ENCODE peak calls at places on chromosome X, in four cellular contexts. V is Panc1, E is breast epithelium, W is BJ. M is an unnamed sample.

GRCh38 chrX:14508025-14508690 is 21.2 kb upstream of the GLRA2 start:
- DNase-seq in E (no peak), W (no peak), V (no peak), M (no peak)

GRCh38 chrX:53088136-53088974 is 5.6 kb upstream of the KANTR start:
- DNase-seq in V (no peak), E (peak), W (no peak), M (peak)

GRCh38 chrX:40244980-40245379 is 147.2 kb upstream of the BCOR start:
- DNase-seq in V (no peak), W (no peak), E (no peak), M (no peak)

GRCh38 chrX:15849555-15849954 is 5.1 kb downstream of the AP1S2 start:
- DNase-seq in V (no peak), E (no peak), W (no peak), M (no peak)

GRCh38 chrX:30643313-30643821 is 9.9 kb upstream of the GK start:
- DNase-seq in V (no peak), W (no peak), E (no peak), M (no peak)

GRCh38 chrX:132685276-132685675 is 196.4 kb upstream of the MBNL3 start:
- DNase-seq in W (no peak), V (no peak), E (no peak), M (no peak)

GRCh38 chrX:107971636-107972035 is 10.5 kb downstream of the TEX13B start:
- DNase-seq in W (no peak), V (no peak), E (no peak), M (no peak)

GRCh38 chrX:147228153-147228552 is 413.6 kb upstream of the CXorf51A start:
- DNase-seq in W (no peak), V (no peak), E (no peak), M (no peak)

GRCh38 chrX:3520987-3521875 is 174.8 kb upstream of the MXRA5 start:
- DNase-seq in W (no peak), V (no peak), E (no peak), M (no peak)

GRCh38 chrX:93932471-93933220 is 258.6 kb downstream of the FAM133A start:
- DNase-seq in W (no peak), V (no peak), E (no peak), M (no peak)

GRCh38 chrX:148878371-148878770 is 378.0 kb downstream of the AFF2 start:
- DNase-seq in W (no peak), E (no peak), V (no peak), M (no peak)

GRCh38 chrX:39705299-39705698 is 392.5 kb downstream of the BCOR start:
- DNase-seq in W (peak), E (peak), V (no peak), M (peak)

GRCh38 chrX:13220916-13221315 is 98.9 kb downstream of the ATXN3L start:
- DNase-seq in V (no peak), W (no peak), E (no peak), M (peak)

GRCh38 chrX:6384391-6384790 is 150.5 kb downstream of the VCX3A start:
- DNase-seq in W (no peak), V (no peak), E (no peak), M (no peak)

GRCh38 chrX:15376956-15377355 is 7.3 kb downstream of the VEGFD start:
- DNase-seq in E (no peak), W (no peak), V (no peak), M (no peak)

GRCh38 chrX:71128166-71128833 is 9.9 kb downstream of the MED12 start:
- DNase-seq in V (no peak), W (no peak), E (no peak), M (no peak)

GRCh38 chrX:40154229-40154852 is 56.6 kb upstream of the BCOR start:
- DNase-seq in W (no peak), V (no peak), E (no peak), M (no peak)

GRCh38 chrX:53089224-53089842 is 4.6 kb upstream of the KANTR start:
- DNase-seq in V (no peak), E (no peak), W (no peak), M (peak)

GRCh38 chrX:52574416-52575275 is 57.8 kb upstream of the XAGE1B start:
- DNase-seq in V (peak), E (peak), W (no peak), M (peak)

GRCh38 chrX:40719218-40719617 is 16.1 kb downstream of the MED14 start:
- DNase-seq in W (no peak), E (no peak), V (no peak), M (no peak)

GRCh38 chrX:134460861-134461218 is 875 bp downstream of the HPRT1 start:
- DNase-seq in E (no peak), V (no peak), W (no peak), M (no peak)

GRCh38 chrX:10634681-10635161 is 14.3 kb upstream of the MID1 start:
- DNase-seq in W (no peak), E (no peak), V (no peak), M (no peak)

GRCh38 chrX:72676465-72676864 is 37.6 kb downstream of the PHKA1 start:
- DNase-seq in W (no peak), V (no peak), E (no peak), M (no peak)

GRCh38 chrX:71910526-71911022 is at the start of gene NHSL2:
- DNase-seq in W (no peak), V (no peak), E (no peak), M (no peak)

GRCh38 chrX:22538581-22538980 is 265.9 kb downstream of the CBLL2 start:
- DNase-seq in W (no peak), V (no peak), E (no peak), M (no peak)

GRCh38 chrX:143580266-143580665 is 55.6 kb downstream of the SLITRK4 start:
- DNase-seq in V (no peak), E (no peak), W (no peak), M (no peak)

GRCh38 chrX:85108165-85108564 is 104.5 kb downstream of the APOOL start:
- DNase-seq in W (no peak), V (no peak), E (no peak), M (no peak)

GRCh38 chrX:78105944-78106650 is 2.0 kb downstream of the PGK1 start:
- DNase-seq in W (no peak), E (no peak), V (no peak), M (no peak)

GRCh38 chrX:124476562-124476961 is 130.2 kb downstream of the SH2D1A start:
- DNase-seq in W (no peak), V (no peak), E (no peak), M (no peak)

GRCh38 chrX:4225086-4225485 is 511.6 kb upstream of the PRKX start:
- DNase-seq in V (no peak), E (no peak), W (no peak), M (no peak)

GRCh38 chrX:65017464-65017863 is 41.2 kb upstream of the ZC4H2 start:
- DNase-seq in W (no peak), E (no peak), V (no peak), M (no peak)

GRCh38 chrX:38561951-38562719 is 793 bp downstream of the TSPAN7 start:
- DNase-seq in V (no peak), E (no peak), W (no peak), M (no peak)

GRCh38 chrX:76555816-76556215 is 128.3 kb downstream of the MAGEE1 start:
- DNase-seq in V (no peak), E (no peak), W (no peak), M (no peak)

GRCh38 chrX:135931644-135932487 is 38.4 kb downstream of the SAGE1 start:
- DNase-seq in W (no peak), E (no peak), V (peak), M (peak)

GRCh38 chrX:18160369-18160768 is 60.3 kb downstream of the BEND2 start:
- DNase-seq in V (no peak), E (no peak), W (no peak), M (no peak)

GRCh38 chrX:42934020-42934701 is 156.2 kb upstream of the PPP1R2C start:
- DNase-seq in E (no peak), V (no peak), W (no peak), M (no peak)

GRCh38 chrX:50769389-50770063 is 44.5 kb downstream of the SHROOM4 start:
- DNase-seq in E (peak), V (no peak), W (no peak), M (no peak)

GRCh38 chrX:143500751-143501150 is 16.5 kb downstream of the SPANXN3 start:
- DNase-seq in V (no peak), E (no peak), W (no peak), M (no peak)

GRCh38 chrX:29039501-29039900 is 452.3 kb downstream of the IL1RAPL1 start:
- DNase-seq in V (no peak), W (no peak), E (no peak), M (no peak)

GRCh38 chrX:29040160-29040559 is 452.9 kb downstream of the IL1RAPL1 start:
- DNase-seq in V (no peak), W (no peak), E (no peak), M (no peak)

GRCh38 chrX:29043751-29044150 is 456.5 kb downstream of the IL1RAPL1 start:
- DNase-seq in E (no peak), V (no peak), W (no peak), M (no peak)

GRCh38 chrX:29042341-29042740 is 455.1 kb downstream of the IL1RAPL1 start:
- DNase-seq in E (no peak), V (no peak), W (no peak), M (no peak)

GRCh38 chrX:29044802-29045201 is 457.6 kb downstream of the IL1RAPL1 start:
- DNase-seq in E (no peak), W (no peak), V (no peak), M (no peak)
- TF ChIP-seq CTCF in E (no peak), W (no peak), V (peak), M (no peak)

GRCh38 chrX:49183701-49184281 is 2.4 kb downstream of the PRICKLE3 start:
- DNase-seq in E (no peak), V (no peak), W (no peak), M (no peak)
- H3K4me3 ChIP-seq in E (peak), V (peak), W (peak), M (no peak)

DNA sequence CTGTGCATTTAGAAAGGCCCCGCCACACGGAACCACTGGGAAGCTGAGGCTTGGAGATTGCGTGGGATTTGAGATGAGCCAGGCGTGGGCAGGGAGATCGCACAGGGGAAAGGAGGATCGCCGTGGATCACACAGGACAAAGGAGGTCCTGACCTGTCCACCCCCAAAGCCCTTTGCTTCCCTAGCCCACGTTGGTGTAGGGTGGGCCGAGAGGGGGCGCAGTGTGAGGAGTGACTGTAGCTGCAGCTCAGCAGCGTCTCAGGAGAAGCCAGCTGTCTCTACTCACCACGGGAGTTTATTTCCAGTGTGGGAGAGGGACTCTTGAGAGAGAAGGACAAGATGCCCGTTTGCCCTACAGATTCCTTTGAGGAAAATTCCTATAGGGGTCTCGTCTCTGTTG is 62.1 kb downstream of the TBL1X start:
- DNase-seq in W (no peak), E (no peak), V (no peak), M (no peak)
- TF ChIP-seq CTCF in W (no peak), E (no peak), V (no peak), M (no peak)

GRCh38 chrX:153725832-153726285 is 1.2 kb downstream of the ABCD1 start:
- DNase-seq in W (no peak), E (no peak), V (no peak), M (no peak)

GRCh38 chrX:153728095-153728494 is 3.4 kb downstream of the ABCD1 start:
- DNase-seq in W (no peak), E (no peak), V (no peak), M (no peak)

GRCh38 chrX:153726286-153727107 is 1.8 kb downstream of the ABCD1 start:
- DNase-seq in E (no peak), W (no peak), V (no peak), M (no peak)

GRCh38 chrX:153728951-153729631 is 4.4 kb downstream of the ABCD1 start:
- DNase-seq in W (no peak), E (no peak), V (no peak), M (no peak)

DNA sequence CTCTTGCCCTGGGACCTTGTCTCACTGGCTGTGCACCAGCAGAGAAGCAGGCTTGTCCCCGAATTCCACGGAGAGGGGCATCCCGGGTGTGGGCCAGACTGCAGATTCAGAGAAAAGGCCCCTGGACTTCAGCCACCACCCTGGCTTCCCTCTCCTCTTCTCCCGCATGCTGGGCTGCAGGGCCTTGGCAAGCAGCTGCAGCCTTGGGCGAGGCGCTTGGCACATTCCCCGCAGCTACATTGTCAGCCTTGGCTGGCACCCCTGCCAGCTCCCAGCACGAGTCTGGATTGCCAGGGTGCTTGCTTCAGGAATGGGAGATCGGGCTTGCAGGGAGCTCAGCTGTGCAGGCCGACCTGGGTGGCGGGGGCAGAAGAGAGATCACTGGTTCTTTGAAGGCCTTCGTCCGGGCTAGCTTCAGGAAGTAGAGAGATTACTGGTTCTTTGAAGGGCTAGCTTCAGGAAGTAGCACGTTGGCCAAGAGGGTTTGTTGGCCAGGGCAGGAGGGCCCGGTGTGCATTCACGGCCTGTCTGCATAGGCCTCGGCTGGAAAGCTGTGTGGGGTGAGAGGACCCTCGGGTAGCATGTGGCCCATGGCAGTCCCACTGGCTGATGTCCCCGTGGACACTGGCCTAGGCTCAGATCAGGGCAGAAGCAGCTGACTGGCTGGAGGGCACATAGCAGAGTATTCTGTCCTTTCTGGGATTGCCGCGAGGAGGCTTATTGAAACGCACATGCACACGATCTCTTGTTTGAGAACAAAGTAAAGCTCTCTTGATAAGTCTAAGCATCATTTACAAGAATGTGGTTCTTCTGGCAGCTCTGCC is 2.7 kb downstream of the ABCD1 start:
- DNase-seq in E (no peak), V (no peak), W (no peak), M (no peak)
- H3K4me3 ChIP-seq in E (peak), V (peak), W (peak), M (peak)

GRCh38 chrX:74291964-74292891 is 11.8 kb upstream of the ZCCHC13 start:
- DNase-seq in V (peak), W (peak), E (peak), M (peak)
- TF ChIP-seq CTCF in V (peak), W (peak), E (no peak), M (peak)

GRCh38 chrX:100804780-100805179 is 15.4 kb upstream of the CSTF2 start:
- DNase-seq in W (no peak), E (no peak), V (no peak), M (no peak)
- H3K4me3 ChIP-seq in W (no peak), E (no peak), V (no peak), M (no peak)

GRCh38 chrX:154784149-154784985 is 20.9 kb downstream of the MPP1 start:
- DNase-seq in V (no peak), W (no peak), E (no peak), M (no peak)
- TF ChIP-seq CTCF in V (no peak), W (no peak), E (no peak), M (no peak)

GRCh38 chrX:44896566-44897186 is 23.7 kb downstream of the KDM6A start:
- DNase-seq in W (no peak), V (no peak), E (no peak), M (no peak)

GRCh38 chrX:44897539-44897938 is 24.6 kb downstream of the KDM6A start:
- DNase-seq in V (no peak), W (no peak), E (no peak), M (no peak)

GRCh38 chrX:44903842-44904530 is 31.0 kb downstream of the KDM6A start:
- DNase-seq in V (no peak), E (no peak), W (no peak), M (no peak)

GRCh38 chrX:44903107-44903506 is 30.1 kb downstream of the KDM6A start:
- DNase-seq in V (peak), W (no peak), E (no peak), M (peak)

GRCh38 chrX:44898411-44899221 is 25.6 kb downstream of the KDM6A start:
- DNase-seq in V (no peak), W (no peak), E (no peak), M (no peak)
- H3K4me3 ChIP-seq in V (no peak), W (no peak), E (no peak), M (no peak)

M was measured in AG09309.